ENCODE peak calls at places on chromosomes 16 and 17, in ten cellular contexts. J is BJ, W is B cell, N is dorsolateral prefrontal cortex, F is cardiac muscle cell, A is body of pancreas, I is epithelial cell of esophagus, X is keratinocyte, U is heart right ventricle, R is gastrocnemius medialis. H is an unnamed sample.

GRCh38 chr16:57999971-58000705 is at the start of gene ZNF319:
- DNase-seq in J (no peak), W (no peak), N (no peak), F (peak), A (no peak), I (no peak), X (no peak), U (peak), R (no peak), H (no peak)

GRCh38 chr17:30244853-30245385 is 9.4 kb upstream of the SLC6A4 start:
- DNase-seq in J (peak), W (no peak), N (no peak), F (no peak), A (no peak), I (peak), X (no peak), U (no peak), R (no peak), H (peak)

GRCh38 chr16:12729448-12729847 is 74.2 kb downstream of the CPPED1 start:
- DNase-seq in J (peak), W (no peak), N (no peak), F (no peak), A (no peak), I (no peak), X (no peak), U (no peak), R (no peak), H (peak)

GRCh38 chr16:25063865-25064264 is 47.7 kb upstream of the LCMT1 start:
- DNase-seq in J (no peak), W (no peak), N (no peak), F (peak), A (no peak), I (no peak), X (no peak), U (no peak), R (no peak), H (peak)

GRCh38 chr17:58335061-58335731 is 6.6 kb upstream of the TSPOAP1 start:
- DNase-seq in J (no peak), W (no peak), N (no peak), F (no peak), A (no peak), I (no peak), X (no peak), U (no peak), R (no peak), H (no peak)

GRCh38 chr17:4520881-4521600 is 22.4 kb downstream of the SPNS2 start:
- DNase-seq in J (no peak), W (no peak), N (no peak), F (no peak), A (peak), I (peak), X (peak), U (no peak), R (no peak), H (no peak)

GRCh38 chr17:64008830-64009229 is 10.7 kb downstream of the PRR29 start:
- DNase-seq in J (no peak), W (no peak), N (no peak), F (no peak), A (no peak), I (no peak), X (no peak), U (no peak), R (no peak), H (no peak)

GRCh38 chr17:48746916-48747444 is 18.4 kb upstream of the HOXB13 start:
- DNase-seq in J (no peak), W (no peak), N (no peak), F (no peak), A (no peak), I (no peak), X (no peak), U (no peak), R (no peak), H (no peak)

GRCh38 chr17:66000216-66000615 is 191.7 kb downstream of the CEP112 start:
- DNase-seq in J (no peak), W (no peak), N (no peak), F (no peak), A (no peak), I (no peak), X (no peak), U (no peak), R (no peak), H (no peak)

GRCh38 chr17:69326302-69327059 is 452 bp downstream of the ABCA5 start:
- DNase-seq in J (peak), W (no peak), N (no peak), F (peak), A (no peak), I (peak), X (no peak), U (no peak), R (no peak), H (peak)

GRCh38 chr17:40121191-40121885 is 433 bp upstream of the MSL1 start:
- DNase-seq in J (no peak), W (peak), N (peak), F (peak), A (peak), I (peak), X (no peak), U (peak), R (no peak), H (peak)

GRCh38 chr17:71098071-71098470 is 928.7 kb downstream of the KCNJ2 start:
- DNase-seq in J (no peak), W (no peak), N (no peak), F (no peak), A (no peak), I (no peak), X (no peak), U (no peak), R (no peak), H (no peak)

GRCh38 chr16:58087209-58087913 is 41.8 kb downstream of the CFAP20 start:
- DNase-seq in J (no peak), W (no peak), N (no peak), F (no peak), A (no peak), I (no peak), X (no peak), U (no peak), R (no peak), H (no peak)

GRCh38 chr17:62052765-62053338 is 12.2 kb downstream of the MED13 start:
- DNase-seq in J (no peak), W (no peak), N (no peak), F (no peak), A (no peak), I (no peak), X (no peak), U (no peak), R (no peak), H (no peak)

GRCh38 chr16:75086281-75086680 is 30.3 kb downstream of the LDHD start:
- DNase-seq in J (no peak), W (no peak), N (no peak), F (no peak), A (no peak), I (no peak), X (no peak), U (no peak), R (no peak), H (no peak)

GRCh38 chr17:49496183-49496865 is 1.2 kb downstream of the NGFR start:
- DNase-seq in J (no peak), W (peak), N (peak), F (peak), A (peak), I (peak), X (no peak), U (peak), R (peak), H (peak)

DNA sequence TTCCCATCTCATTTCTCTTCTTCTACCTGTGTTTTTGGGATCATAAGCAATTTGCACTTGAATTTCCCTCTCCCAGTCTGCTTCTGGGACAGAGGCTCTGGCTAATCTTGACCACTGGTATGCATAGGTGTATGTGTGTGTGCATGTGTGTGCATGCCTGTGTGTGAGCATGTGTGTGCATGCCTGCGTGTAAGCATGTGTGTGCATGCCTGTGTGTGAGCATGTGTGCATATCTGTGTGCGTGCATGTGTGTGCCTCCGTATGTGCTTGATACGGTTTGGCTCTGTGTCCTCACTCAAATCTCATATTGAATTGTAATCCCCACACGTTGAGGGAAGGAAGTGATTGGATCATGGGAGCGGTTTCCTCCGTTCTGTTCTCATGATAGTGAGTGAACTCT is 77.7 kb downstream of the HAPSTR1 start:
- DNase-seq in J (no peak), W (no peak), N (no peak), F (no peak), A (no peak), I (no peak), X (no peak), U (no peak), R (no peak), H (no peak)
- TF ChIP-seq CTCF in J (no peak), W (no peak), N (no peak), F (no peak), A (no peak), I (no peak), X (no peak), U (no peak), R (no peak), H (no peak)

GRCh38 chr17:13922885-13923284 is 146.4 kb upstream of the COX10 start:
- DNase-seq in J (no peak), W (no peak), N (no peak), F (no peak), A (no peak), I (no peak), X (no peak), U (no peak), R (no peak), H (no peak)

GRCh38 chr17:13931111-13931526 is 138.2 kb upstream of the COX10 start:
- DNase-seq in J (peak), W (peak), N (no peak), F (no peak), A (no peak), I (no peak), X (no peak), U (no peak), R (peak), H (peak)

GRCh38 chr17:13921841-13922776 is 147.2 kb upstream of the COX10 start:
- DNase-seq in J (no peak), W (no peak), N (no peak), F (no peak), A (no peak), I (no peak), X (no peak), U (no peak), R (no peak), H (no peak)

GRCh38 chr17:13920413-13920812 is 148.9 kb upstream of the COX10 start:
- DNase-seq in J (no peak), W (peak), N (no peak), F (no peak), A (no peak), I (no peak), X (no peak), U (no peak), R (no peak), H (no peak)

GRCh38 chr17:13925579-13925978 is 143.7 kb upstream of the COX10 start:
- DNase-seq in J (no peak), W (no peak), N (no peak), F (no peak), A (no peak), I (no peak), X (no peak), U (no peak), R (no peak), H (no peak)
- TF ChIP-seq CTCF in J (peak), W (peak), N (no peak), F (peak), A (no peak), I (no peak), X (peak), U (peak), R (no peak), H (no peak)

GRCh38 chr17:44795421-44795820 is 34.7 kb downstream of the GJC1 start:
- DNase-seq in J (no peak), W (no peak), N (no peak), F (no peak), A (no peak), I (no peak), X (no peak), U (no peak), R (no peak), H (no peak)

GRCh38 chr17:44793885-44794698 is 35.3 kb downstream of the ADAM11 start:
- DNase-seq in J (no peak), W (no peak), N (no peak), F (no peak), A (no peak), I (no peak), X (no peak), U (no peak), R (no peak), H (peak)

GRCh38 chr17:44796731-44797130 is 33.4 kb downstream of the GJC1 start:
- DNase-seq in J (no peak), W (no peak), N (no peak), F (no peak), A (no peak), I (no peak), X (no peak), U (no peak), R (no peak), H (no peak)

GRCh38 chr17:44794699-44795413 is 35.2 kb downstream of the GJC1 start:
- DNase-seq in J (peak), W (no peak), N (no peak), F (no peak), A (no peak), I (peak), X (peak), U (no peak), R (no peak), H (peak)

GRCh38 chr17:44795928-44796327 is 34.2 kb downstream of the GJC1 start:
- DNase-seq in J (no peak), W (no peak), N (no peak), F (no peak), A (no peak), I (no peak), X (no peak), U (no peak), R (no peak), H (no peak)
- TF ChIP-seq CTCF in J (no peak), W (no peak), N (no peak), F (no peak), A (no peak), I (no peak), X (no peak), U (no peak), R (no peak), H (no peak)

DNA sequence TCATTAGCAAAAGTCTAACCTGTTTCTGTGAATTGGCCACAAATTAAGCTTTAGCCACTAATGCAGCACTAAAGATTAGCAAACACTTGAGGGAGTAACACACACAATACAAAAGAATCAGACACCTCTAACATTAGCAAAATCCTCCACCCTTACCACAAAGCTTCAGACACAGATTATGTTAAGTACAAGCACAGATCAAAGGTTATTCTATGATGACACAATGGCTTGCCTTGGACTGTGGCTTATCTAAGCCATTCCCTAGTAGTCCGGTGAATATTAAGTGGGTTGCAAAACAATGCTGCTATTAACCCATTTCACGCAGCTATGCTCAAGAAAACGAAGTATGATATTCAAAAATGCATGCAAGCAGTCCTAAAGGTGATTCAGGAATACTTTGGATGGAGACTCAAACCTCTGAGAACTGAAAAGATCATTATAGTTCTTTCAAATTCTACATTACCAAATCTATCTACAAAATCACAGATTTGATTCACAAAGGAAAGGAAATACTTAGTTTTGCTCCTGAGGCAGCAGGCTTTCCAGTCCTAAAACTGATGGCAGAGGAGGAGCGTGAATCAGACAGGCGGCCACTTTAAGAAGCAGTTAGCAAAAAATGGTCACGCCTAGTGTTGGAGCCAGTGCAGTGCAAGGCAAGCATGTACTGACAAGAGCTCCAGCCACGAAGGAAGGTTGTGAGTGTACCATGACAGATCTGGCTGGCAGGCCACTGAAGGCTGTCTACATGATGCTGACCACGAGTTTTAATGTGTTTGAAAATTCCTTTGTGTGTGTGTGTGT is 67.2 kb downstream of the PARN start:
- DNase-seq in J (no peak), W (no peak), N (no peak), F (peak), A (peak), I (peak), X (peak), U (no peak), R (no peak), H (no peak)
- TF ChIP-seq CTCF in J (no peak), W (no peak), N (no peak), F (peak), A (peak), I (peak), X (peak), U (peak), R (no peak), H (no peak)

DNA sequence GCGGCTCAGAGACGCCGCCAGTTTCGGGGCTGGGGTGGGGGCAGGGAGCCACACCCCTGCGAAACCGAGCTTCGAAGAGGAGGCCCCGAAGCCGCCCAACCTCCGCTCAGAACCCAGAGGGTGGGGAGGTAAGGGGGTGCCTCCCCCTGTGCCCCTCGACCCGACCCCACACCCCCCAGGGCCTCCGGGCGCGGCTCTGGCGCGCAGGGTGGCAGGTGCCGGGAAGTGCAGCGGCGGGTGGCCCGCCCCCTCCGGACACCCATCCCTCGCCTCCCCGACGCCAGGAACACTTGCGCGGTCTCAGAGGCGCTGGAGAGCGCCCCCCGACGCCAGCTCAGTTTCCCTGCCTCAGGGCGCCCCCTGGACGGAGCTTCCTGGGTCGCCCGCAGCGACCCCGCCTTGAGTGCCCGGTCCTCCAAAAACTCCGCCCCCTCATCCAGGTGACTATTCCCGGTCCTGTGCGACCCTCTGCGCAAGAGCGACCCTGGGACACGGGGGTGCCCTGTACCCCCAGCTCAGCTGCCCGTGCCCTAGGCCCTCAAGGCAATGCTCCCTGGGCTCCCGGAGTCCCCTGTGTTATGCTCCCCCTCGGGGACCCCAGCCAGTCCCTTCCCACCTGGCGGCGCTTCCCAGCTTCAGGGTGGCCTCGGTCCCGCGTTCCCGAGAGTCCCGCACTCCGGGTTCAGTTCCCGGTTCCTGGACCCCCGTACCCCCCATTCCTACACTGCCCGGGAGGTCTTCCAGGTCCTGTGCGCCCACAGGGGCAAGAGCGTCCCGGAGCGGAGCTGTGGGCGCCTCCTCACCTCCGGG is 562 bp downstream of the PPL start:
- DNase-seq in J (no peak), W (no peak), N (no peak), F (peak), A (peak), I (no peak), X (no peak), U (peak), R (no peak), H (peak)
- TF ChIP-seq CTCF in J (peak), W (no peak), N (no peak), F (peak), A (peak), I (peak), X (peak), U (peak), R (no peak), H (peak)

GRCh38 chr16:61948414-61948813 is 87.8 kb downstream of the CDH8 start:
- DNase-seq in J (no peak), W (no peak), N (no peak), F (no peak), A (no peak), I (no peak), X (no peak), U (no peak), R (no peak), H (no peak)

DNA sequence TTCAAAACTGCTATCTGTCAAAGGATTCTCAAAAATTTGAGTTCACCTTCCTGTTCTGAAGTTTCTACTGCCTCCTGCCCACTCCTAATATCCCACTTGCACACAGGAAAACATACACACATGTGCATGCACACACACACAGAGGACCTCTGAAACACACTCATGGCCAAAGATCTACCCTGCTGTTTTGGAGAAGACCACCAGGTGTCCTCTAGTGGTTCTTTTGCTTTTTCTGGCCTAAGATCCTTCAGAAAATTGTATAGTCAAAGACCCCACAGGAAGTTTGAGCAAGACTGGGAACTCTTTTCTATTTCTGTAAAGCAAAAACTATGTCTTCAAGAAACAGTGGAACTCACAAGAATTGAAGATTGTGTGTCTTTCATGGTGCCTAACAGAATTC is 90.2 kb downstream of the CDH8 start:
- DNase-seq in J (no peak), W (no peak), N (no peak), F (no peak), A (no peak), I (no peak), X (no peak), U (no peak), R (no peak), H (no peak)
- TF ChIP-seq CTCF in J (no peak), W (no peak), N (no peak), F (no peak), A (no peak), I (no peak), X (no peak), U (no peak), R (no peak), H (no peak)

DNA sequence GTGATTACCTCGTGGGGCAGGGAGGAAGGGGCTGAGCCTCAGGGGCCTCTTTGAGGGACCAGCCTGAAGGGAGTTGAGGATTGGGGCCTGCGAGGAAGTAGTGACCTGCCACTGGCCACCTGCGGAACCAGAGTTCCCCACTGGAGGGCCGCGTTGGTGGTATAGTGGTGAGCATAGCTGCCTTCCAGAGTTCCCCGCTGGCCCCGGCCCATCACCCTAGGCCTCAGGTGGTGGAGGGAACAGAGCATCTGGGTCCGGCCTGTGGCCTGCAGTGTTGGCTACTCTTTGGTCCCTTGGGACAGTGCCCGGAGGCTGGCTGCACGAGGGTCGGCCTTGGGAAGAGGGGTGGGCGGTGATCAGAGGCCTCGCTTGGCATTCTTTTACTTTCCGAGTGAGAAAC is 20.5 kb downstream of the MGAT5B start:
- DNase-seq in J (no peak), W (no peak), N (no peak), F (no peak), A (no peak), I (no peak), X (no peak), U (no peak), R (no peak), H (no peak)
- TF ChIP-seq CTCF in J (no peak), W (no peak), N (no peak), F (no peak), A (no peak), I (no peak), X (no peak), U (no peak), R (no peak), H (no peak)

H was measured in foreskin fibroblast.